ENCODE peak calls at places on chromosomes 16 and 17, in five cellular contexts. A is CD8-positive, alpha-beta T cell; X is body of pancreas; Y is naive thymus-derived CD4-positive, alpha-beta T cell; I is MM.1S. M is an unnamed sample.
A peak's percentile ranks its signal among the peaks of the same experiment; 100 is the strongest.

GRCh38 chr17:51454456-51454978 is 194.2 kb downstream of the UTP18 start:
- DNase-seq in I (no peak), X (no peak), Y (no peak), A (no peak), M (no peak)

GRCh38 chr17:81419333-81419885 is 24.2 kb downstream of the BAHCC1 start:
- DNase-seq in I (no peak), A (no peak), Y (no peak), X (peak; percentile 87), M (no peak)

GRCh38 chr16:24776486-24777220 is 47.2 kb downstream of the TNRC6A start:
- DNase-seq in I (no peak), X (peak; percentile 28), Y (no peak), A (no peak), M (no peak)

GRCh38 chr16:22326771-22327445 is 29.7 kb downstream of the POLR3E start:
- DNase-seq in Y (no peak), X (no peak), I (no peak), A (no peak), M (no peak)

GRCh38 chr17:40290629-40291296 is 3.1 kb downstream of the CDC6 start:
- DNase-seq in A (peak; percentile 41), X (peak; percentile 86), I (peak; percentile 62), Y (no peak), M (peak; percentile 82)

GRCh38 chr17:4154201-4154600 is 11.2 kb downstream of the CYB5D2 start:
- DNase-seq in X (no peak), A (no peak), I (no peak), Y (no peak), M (no peak)

GRCh38 chr17:48843172-48843900 is 12.5 kb downstream of the CALCOCO2 start:
- DNase-seq in X (no peak), Y (no peak), I (no peak), A (no peak), M (no peak)

GRCh38 chr17:77125432-77125901 is 15.3 kb upstream of the SEC14L1 start:
- DNase-seq in Y (no peak), A (no peak), X (no peak), I (no peak), M (no peak)

GRCh38 chr17:40903129-40903847 is 18.2 kb upstream of the KRT20 start:
- DNase-seq in I (no peak), Y (no peak), A (no peak), X (no peak), M (no peak)

GRCh38 chr17:36608794-36609497 is 7.6 kb downstream of the MRM1 start:
- DNase-seq in X (peak; percentile 33), A (no peak), I (peak; percentile 78), Y (no peak), M (no peak)

GRCh38 chr16:11681526-11681925 is 13.3 kb downstream of the SNN start:
- DNase-seq in I (peak; percentile 69), A (no peak), X (no peak), Y (no peak), M (no peak)
- H3K27ac ChIP-seq in I (peak overlapping the region; percentile 92), A (no peak overlapping the region), X (no peak overlapping the region), Y (peak overlapping the region; percentile 45), M (no peak overlapping the region)

DNA sequence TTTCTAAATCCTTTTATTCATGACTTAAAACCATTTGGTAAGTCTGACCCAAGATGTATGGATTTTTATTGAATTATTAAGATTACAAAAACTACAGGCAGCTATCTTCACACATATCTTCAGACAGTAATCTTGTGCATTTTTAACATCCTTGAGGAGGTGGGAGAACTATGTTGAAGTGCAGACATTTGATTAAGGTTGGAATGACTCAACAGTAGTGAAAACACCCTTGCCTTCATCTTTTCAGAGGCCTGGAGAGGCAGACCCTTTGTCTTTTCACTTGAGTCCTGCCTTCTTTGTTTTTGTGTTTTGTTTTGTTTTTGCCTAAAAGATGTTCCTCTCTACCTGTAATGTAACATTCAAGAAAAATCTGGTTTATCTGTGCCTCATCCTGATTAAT is 240.2 kb upstream of the TBX2 start:
- DNase-seq in X (no peak), Y (no peak), I (no peak), A (no peak), M (no peak)
- H3K4me1 ChIP-seq in X (no peaks in the 10 kb centered on the region), Y (no peaks in the 10 kb centered on the region), I (no peaks in the 10 kb centered on the region), A (peaks cover 13% of the 10 kb centered on the region), M (peaks cover 7% of the 10 kb centered on the region)

DNA sequence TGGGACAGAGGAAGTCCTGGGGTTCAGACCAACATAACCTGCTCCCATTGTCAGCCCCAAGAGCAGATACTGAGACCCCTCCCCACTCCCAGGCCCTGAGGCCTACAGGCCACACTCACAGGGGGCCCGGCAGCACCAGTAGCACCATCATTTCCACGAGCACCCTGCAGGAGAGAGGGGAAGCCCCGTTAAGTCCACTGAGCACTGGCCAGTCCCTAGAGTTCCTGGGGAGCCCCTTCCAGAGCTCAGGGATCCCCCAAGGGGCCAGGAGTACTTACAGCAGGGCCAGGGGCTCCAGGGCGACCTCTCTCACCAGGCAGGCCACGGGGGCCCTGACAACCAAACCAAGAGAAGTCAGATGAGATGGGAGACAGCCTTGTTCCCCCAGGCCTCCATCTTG is 5.4 kb downstream of the COL1A1 start:
- DNase-seq in Y (no peak), X (no peak), I (no peak), A (peak; percentile 14), M (no peak)
- H3K4me3 ChIP-seq in Y (no peak overlapping the region), X (no peak overlapping the region), I (no peak overlapping the region), A (no peak overlapping the region), M (no peak overlapping the region)

DNA sequence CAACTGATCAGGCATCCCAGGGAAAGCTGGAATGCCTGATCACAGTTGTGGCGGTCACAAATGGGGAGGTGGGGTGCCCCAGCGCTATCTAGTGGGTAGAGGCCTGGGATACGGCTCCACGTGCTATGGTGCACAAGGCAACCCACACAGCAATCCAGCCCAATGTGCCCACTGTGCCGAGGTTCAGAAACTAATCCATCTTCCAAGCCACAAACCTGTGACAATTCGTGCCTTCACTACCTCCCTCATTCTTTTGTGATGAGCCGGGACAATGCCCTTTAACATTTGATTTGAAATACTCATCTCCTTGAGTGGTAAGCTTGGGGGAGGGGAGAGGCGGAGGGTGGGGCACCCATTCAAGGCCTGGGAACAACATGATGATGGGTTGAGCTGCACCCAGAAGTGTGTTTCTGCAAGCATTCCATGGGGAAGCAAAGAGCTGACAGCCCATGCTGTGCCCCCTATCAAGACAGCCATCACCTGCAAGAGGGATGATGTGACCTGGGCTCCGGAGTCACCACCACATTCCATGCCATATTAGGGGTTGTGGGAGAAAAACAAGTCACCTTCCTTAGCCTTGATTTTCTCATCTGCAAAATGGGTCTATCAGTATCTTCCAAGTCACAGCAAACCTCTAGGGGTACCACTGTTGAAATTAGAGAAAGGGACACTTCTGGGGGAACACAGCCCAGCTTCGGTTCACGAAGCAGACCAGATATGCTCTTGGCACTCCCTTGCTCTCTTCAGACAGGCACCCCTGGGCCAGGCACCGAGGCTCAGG is 3.7 kb downstream of the ELOB start:
- DNase-seq in I (no peak), A (no peak), Y (no peak), X (no peak), M (no peak)
- H3K27ac ChIP-seq in I (no peak overlapping the region), A (no peak overlapping the region), Y (no peak overlapping the region), X (no peak overlapping the region), M (no peak overlapping the region)

GRCh38 chr17:7576432-7576937 is 3.0 kb upstream of the CD68 start:
- DNase-seq in A (no peak), Y (no peak), X (no peak), I (no peak), M (no peak)
- H3K4me1 ChIP-seq in A (peaks cover 43% of the 10 kb centered on the region), Y (peaks cover 42% of the 10 kb centered on the region), X (peaks cover 48% of the 10 kb centered on the region), I (peaks cover 63% of the 10 kb centered on the region), M (peaks cover 39% of the 10 kb centered on the region)

GRCh38 chr16:6484121-6484520 is 848.5 kb upstream of the RBFOX1 start:
- DNase-seq in X (no peak), I (no peak), Y (no peak), A (no peak), M (no peak)
- H3K4me3 ChIP-seq in X (no peak overlapping the region), I (no peak overlapping the region), Y (no peak overlapping the region), A (no peak overlapping the region), M (no peak overlapping the region)

GRCh38 chr17:63498621-63499195 is 21.8 kb downstream of the ACE start:
- DNase-seq in I (no peak), X (no peak), A (no peak), Y (no peak), M (no peak)

GRCh38 chr17:63496663-63497400 is 20.0 kb downstream of the ACE start:
- DNase-seq in A (no peak), I (no peak), X (no peak), Y (no peak), M (no peak)

GRCh38 chr17:63495471-63495870 is 18.6 kb downstream of the ACE start:
- DNase-seq in Y (no peak), X (no peak), I (no peak), A (no peak), M (no peak)

GRCh38 chr17:63496177-63496576 is 19.3 kb downstream of the ACE start:
- DNase-seq in X (no peak), I (no peak), Y (no peak), A (no peak), M (no peak)

GRCh38 chr17:63497708-63498483 is 21.0 kb downstream of the ACE start:
- DNase-seq in I (peak; percentile 15), X (no peak), A (no peak), Y (no peak), M (peak; percentile 16)
- H3K27ac ChIP-seq in I (no peak overlapping the region), X (no peak overlapping the region), A (no peak overlapping the region), Y (no peak overlapping the region), M (no peak overlapping the region)

GRCh38 chr17:39139137-39139516 is 12.3 kb downstream of the PLXDC1 start:
- DNase-seq in A (no peak), X (no peak), I (no peak), Y (no peak), M (no peak)
- H3K4me1 ChIP-seq in A (no peaks in the 10 kb centered on the region), X (peaks cover 4% of the 10 kb centered on the region), I (no peaks in the 10 kb centered on the region), Y (no peaks in the 10 kb centered on the region), M (no peaks in the 10 kb centered on the region)